ENCODE peak calls at places on chromosomes 4 and X, in six cellular contexts. One of them, this sample, is unnamed.

GRCh38 chr4:44422912-44423311 is 25.7 kb downstream of the KCTD8 start:
- DNase-seq in IMR-90: no peak
- DNase-seq in K562: no peak
- DNase-seq in SK-N-SH: no peak
- DNase-seq in HCT116: no peak
- DNase-seq in mammary epithelial cell: no peak
- DNase-seq in this sample: no peak

GRCh38 chr4:188661502-188661901 is 522.3 kb downstream of the TRIML1 start:
- DNase-seq in IMR-90: peak; percentile 48
- DNase-seq in K562: no peak
- DNase-seq in SK-N-SH: no peak
- DNase-seq in HCT116: no peak
- DNase-seq in mammary epithelial cell: no peak
- DNase-seq in this sample: no peak

GRCh38 chr4:172865103-172865502 is 303.5 kb upstream of the GALNT7 start:
- DNase-seq in IMR-90: no peak
- DNase-seq in K562: no peak
- DNase-seq in SK-N-SH: no peak
- DNase-seq in HCT116: no peak
- DNase-seq in mammary epithelial cell: no peak
- DNase-seq in this sample: no peak

GRCh38 chr4:162969194-162969593 is 197.5 kb downstream of the NAF1 start:
- DNase-seq in IMR-90: no peak
- DNase-seq in K562: no peak
- DNase-seq in SK-N-SH: no peak
- DNase-seq in HCT116: no peak
- DNase-seq in mammary epithelial cell: no peak
- DNase-seq in this sample: no peak

GRCh38 chr4:185457136-185457535 is 14.4 kb downstream of the CCDC110 start:
- DNase-seq in IMR-90: no peak
- DNase-seq in K562: no peak
- DNase-seq in SK-N-SH: no peak
- DNase-seq in HCT116: no peak
- DNase-seq in mammary epithelial cell: no peak
- DNase-seq in this sample: no peak

GRCh38 chr4:11428161-11428700 is 463 bp downstream of the HS3ST1 start:
- DNase-seq in IMR-90: no peak
- DNase-seq in K562: no peak
- DNase-seq in SK-N-SH: no peak
- DNase-seq in HCT116: no peak
- DNase-seq in mammary epithelial cell: no peak
- DNase-seq in this sample: no peak

GRCh38 chr4:151766691-151767090 is 5.9 kb upstream of the GATB start:
- DNase-seq in IMR-90: no peak
- DNase-seq in K562: no peak
- DNase-seq in SK-N-SH: no peak
- DNase-seq in HCT116: peak; percentile 6
- DNase-seq in mammary epithelial cell: peak; percentile 19
- DNase-seq in this sample: no peak

GRCh38 chr4:826508-827208 is 729 bp upstream of the CPLX1 start:
- DNase-seq in IMR-90: no peak
- DNase-seq in K562: peak; percentile 79
- DNase-seq in SK-N-SH: peak; percentile 90
- DNase-seq in HCT116: no peak
- DNase-seq in mammary epithelial cell: no peak
- DNase-seq in this sample: no peak

GRCh38 chr4:152045781-152046571 is 285.2 kb upstream of the GATB start:
- DNase-seq in IMR-90: no peak
- DNase-seq in K562: peak; percentile 39
- DNase-seq in SK-N-SH: no peak
- DNase-seq in HCT116: peak; percentile 59
- DNase-seq in mammary epithelial cell: no peak
- DNase-seq in this sample: no peak

GRCh38 chr4:144658015-144658567 is 12.1 kb downstream of the HHIP start:
- DNase-seq in IMR-90: no peak
- DNase-seq in K562: no peak
- DNase-seq in SK-N-SH: no peak
- DNase-seq in HCT116: no peak
- DNase-seq in mammary epithelial cell: no peak
- DNase-seq in this sample: no peak

GRCh38 chrX:2503591-2504500 is 3.1 kb upstream of the DHRSX start:
- DNase-seq in IMR-90: no peak
- DNase-seq in K562: no peak
- DNase-seq in SK-N-SH: no peak
- DNase-seq in HCT116: no peak
- DNase-seq in mammary epithelial cell: no peak
- DNase-seq in this sample: no peak

GRCh38 chr4:148196168-148196567 is 246.0 kb downstream of the NR3C2 start:
- DNase-seq in IMR-90: no peak
- DNase-seq in K562: no peak
- DNase-seq in SK-N-SH: no peak
- DNase-seq in HCT116: no peak
- DNase-seq in mammary epithelial cell: no peak
- DNase-seq in this sample: no peak

GRCh38 chrX:23844502-23845138 is 61.6 kb downstream of the SAT1 start:
- DNase-seq in IMR-90: peak; percentile 45
- DNase-seq in K562: peak; percentile 11
- DNase-seq in SK-N-SH: peak; percentile 41
- DNase-seq in HCT116: no peak
- DNase-seq in mammary epithelial cell: no peak
- DNase-seq in this sample: no peak

GRCh38 chr4:109557433-109557832 is 2.6 kb upstream of the MCUB start:
- DNase-seq in IMR-90: no peak
- DNase-seq in K562: no peak
- DNase-seq in SK-N-SH: no peak
- DNase-seq in HCT116: no peak
- DNase-seq in mammary epithelial cell: no peak
- DNase-seq in this sample: no peak

GRCh38 chr4:170386974-170387373 is 297.2 kb upstream of the AADAT start:
- DNase-seq in IMR-90: peak; percentile 46
- DNase-seq in K562: no peak
- DNase-seq in SK-N-SH: no peak
- DNase-seq in HCT116: no peak
- DNase-seq in mammary epithelial cell: peak; percentile 40
- DNase-seq in this sample: no peak

GRCh38 chr4:171813195-171813955 is at the start of gene GALNTL6:
- DNase-seq in IMR-90: no peak
- DNase-seq in K562: no peak
- DNase-seq in SK-N-SH: peak; percentile 71
- DNase-seq in HCT116: no peak
- DNase-seq in mammary epithelial cell: peak; percentile 6
- DNase-seq in this sample: no peak

GRCh38 chr4:106481801-106482200 is 113.2 kb upstream of the GIMD1 start:
- DNase-seq in IMR-90: no peak
- DNase-seq in K562: no peak
- DNase-seq in SK-N-SH: no peak
- DNase-seq in HCT116: no peak
- DNase-seq in mammary epithelial cell: no peak
- DNase-seq in this sample: no peak

DNA sequence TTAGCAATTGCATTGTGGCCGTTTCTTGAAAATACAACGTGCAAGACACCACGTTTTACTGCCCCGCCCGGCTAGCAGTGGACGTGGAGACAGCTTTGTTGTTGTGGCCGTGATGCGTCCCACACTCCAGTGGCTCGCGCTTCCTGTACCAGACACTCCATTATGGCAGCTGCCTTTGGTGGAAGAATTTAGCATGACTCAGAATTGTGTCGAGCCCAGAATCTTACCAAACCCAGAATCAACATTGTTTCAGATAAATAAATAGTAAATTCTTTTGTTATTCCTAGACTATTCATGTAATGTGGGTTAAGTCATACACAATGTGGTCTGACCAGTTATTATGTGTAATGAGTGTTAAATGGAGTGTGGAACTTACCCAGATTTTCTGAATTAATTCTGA is 25.3 kb upstream of the S100P start:
- DNase-seq in IMR-90: peak; percentile 80
- DNase-seq in K562: no peak
- DNase-seq in SK-N-SH: no peak
- DNase-seq in HCT116: no peak
- DNase-seq in mammary epithelial cell: peak; percentile 62
- DNase-seq in this sample: no peak
- H3K9ac ChIP-seq in IMR-90: no peak overlapping the region
- H3K9ac ChIP-seq in K562: no peak overlapping the region
- H3K9ac ChIP-seq in SK-N-SH: no peak overlapping the region
- H3K9ac ChIP-seq in HCT116: no peak overlapping the region
- H3K9ac ChIP-seq in mammary epithelial cell: no peak overlapping the region
- H3K9ac ChIP-seq in this sample: no peak overlapping the region

GRCh38 chr4:154164931-154165839 is 326.4 kb downstream of the DCHS2 start:
- DNase-seq in IMR-90: peak; percentile 77
- DNase-seq in K562: no peak
- DNase-seq in SK-N-SH: no peak
- DNase-seq in HCT116: peak; percentile 86
- DNase-seq in mammary epithelial cell: peak; percentile 97
- DNase-seq in this sample: peak; percentile 69
- H3K4me2 ChIP-seq in IMR-90: peak overlapping the region; percentile 25
- H3K4me2 ChIP-seq in K562: no peak overlapping the region
- H3K4me2 ChIP-seq in SK-N-SH: no peak overlapping the region
- H3K4me2 ChIP-seq in HCT116: peak overlapping the region; percentile 45
- H3K4me2 ChIP-seq in mammary epithelial cell: peak overlapping the region; percentile 81
- H3K4me2 ChIP-seq in this sample: peak overlapping the region; percentile 76

GRCh38 chrX:41449615-41450014 is 2.5 kb downstream of the NYX start:
- DNase-seq in IMR-90: peak; percentile 24
- DNase-seq in K562: no peak
- DNase-seq in SK-N-SH: no peak
- DNase-seq in HCT116: no peak
- DNase-seq in mammary epithelial cell: peak; percentile 19
- DNase-seq in this sample: no peak
- H3K9ac ChIP-seq in IMR-90: no peak overlapping the region
- H3K9ac ChIP-seq in K562: no peak overlapping the region
- H3K9ac ChIP-seq in SK-N-SH: no peak overlapping the region
- H3K9ac ChIP-seq in HCT116: no peak overlapping the region
- H3K9ac ChIP-seq in mammary epithelial cell: peak overlapping the region; percentile 1
- H3K9ac ChIP-seq in this sample: no peak overlapping the region

DNA sequence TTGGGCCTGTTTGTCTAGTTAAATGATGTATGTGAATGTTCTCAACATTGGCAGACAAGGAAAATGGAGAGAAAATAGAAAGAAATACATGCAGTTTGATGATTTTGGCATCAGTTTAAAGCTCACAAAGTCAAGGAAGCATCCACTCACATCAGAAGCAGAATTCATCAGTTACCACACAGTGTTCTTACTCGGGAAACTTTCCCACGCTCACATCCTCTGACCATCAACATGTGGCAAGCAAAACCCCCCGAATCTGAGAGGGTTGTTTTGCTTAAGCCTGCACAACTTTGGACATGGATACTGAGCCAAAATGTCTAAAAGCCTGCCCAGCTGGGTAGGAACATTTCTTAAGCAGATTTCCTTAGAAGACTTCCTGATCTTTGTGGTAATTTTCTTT is 407.6 kb downstream of the ANKRD50 start:
- DNase-seq in IMR-90: no peak
- DNase-seq in K562: no peak
- DNase-seq in SK-N-SH: no peak
- DNase-seq in HCT116: no peak
- DNase-seq in mammary epithelial cell: no peak
- DNase-seq in this sample: no peak
- H3K4me2 ChIP-seq in IMR-90: no peak overlapping the region
- H3K4me2 ChIP-seq in K562: no peak overlapping the region
- H3K4me2 ChIP-seq in SK-N-SH: no peak overlapping the region
- H3K4me2 ChIP-seq in HCT116: no peak overlapping the region
- H3K4me2 ChIP-seq in mammary epithelial cell: no peak overlapping the region
- H3K4me2 ChIP-seq in this sample: no peak overlapping the region

DNA sequence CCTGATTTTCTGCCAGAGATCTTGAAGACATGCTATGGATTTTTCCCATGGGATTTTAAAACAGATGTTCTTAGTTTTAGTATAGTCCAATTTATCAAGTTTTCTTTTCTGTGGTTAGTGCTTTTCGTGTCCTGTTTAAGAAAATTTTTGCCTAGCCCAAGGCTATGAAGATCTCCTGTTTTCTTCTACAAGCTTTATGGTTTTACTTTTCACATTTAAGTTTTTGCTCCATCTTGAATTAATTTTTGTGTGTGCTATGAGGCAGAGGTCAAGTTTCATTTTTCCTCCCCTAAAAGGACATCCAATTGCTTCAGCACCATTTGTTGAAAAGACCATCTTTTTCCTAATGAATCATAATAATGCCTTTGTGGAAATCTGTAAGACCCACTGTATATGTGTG is 65.6 kb downstream of the POLR2B start:
- DNase-seq in IMR-90: peak; percentile 55
- DNase-seq in K562: no peak
- DNase-seq in SK-N-SH: no peak
- DNase-seq in HCT116: no peak
- DNase-seq in mammary epithelial cell: no peak
- DNase-seq in this sample: no peak
- H3K9ac ChIP-seq in IMR-90: peak overlapping the region; percentile 53
- H3K9ac ChIP-seq in K562: no peak overlapping the region
- H3K9ac ChIP-seq in SK-N-SH: no peak overlapping the region
- H3K9ac ChIP-seq in HCT116: no peak overlapping the region
- H3K9ac ChIP-seq in mammary epithelial cell: no peak overlapping the region
- H3K9ac ChIP-seq in this sample: no peak overlapping the region

GRCh38 chrX:124346064-124346876 is at the start of gene SH2D1A:
- DNase-seq in IMR-90: no peak
- DNase-seq in K562: no peak
- DNase-seq in SK-N-SH: no peak
- DNase-seq in HCT116: no peak
- DNase-seq in mammary epithelial cell: no peak
- DNase-seq in this sample: no peak

GRCh38 chrX:124347242-124347641 is 879 bp downstream of the SH2D1A start:
- DNase-seq in IMR-90: no peak
- DNase-seq in K562: no peak
- DNase-seq in SK-N-SH: no peak
- DNase-seq in HCT116: no peak
- DNase-seq in mammary epithelial cell: peak; percentile 56
- DNase-seq in this sample: no peak

GRCh38 chrX:124349054-124349453 is 2.7 kb downstream of the SH2D1A start:
- DNase-seq in IMR-90: no peak
- DNase-seq in K562: no peak
- DNase-seq in SK-N-SH: no peak
- DNase-seq in HCT116: no peak
- DNase-seq in mammary epithelial cell: no peak
- DNase-seq in this sample: no peak

GRCh38 chrX:124348152-124348551 is 1.8 kb downstream of the SH2D1A start:
- DNase-seq in IMR-90: no peak
- DNase-seq in K562: peak; percentile 9
- DNase-seq in SK-N-SH: no peak
- DNase-seq in HCT116: no peak
- DNase-seq in mammary epithelial cell: peak; percentile 21
- DNase-seq in this sample: no peak

DNA sequence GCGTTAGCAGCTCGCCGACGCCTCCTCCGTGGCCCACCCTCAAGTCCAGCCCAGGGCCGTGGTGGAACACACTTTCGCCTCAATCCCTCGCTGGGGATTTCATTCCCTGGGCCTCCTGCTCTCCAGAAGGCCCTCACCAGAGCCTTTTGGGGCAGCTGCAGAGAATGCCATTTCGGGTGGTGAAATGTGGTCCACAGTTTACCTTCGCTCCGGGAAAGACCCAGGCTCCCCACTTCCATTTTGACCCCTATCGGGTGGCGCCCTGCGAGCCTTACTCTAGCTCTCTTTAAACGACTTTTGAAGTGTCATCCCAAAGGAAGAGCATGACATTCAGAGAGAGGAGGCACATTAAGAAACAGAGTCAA is 496 bp downstream of the SH2D1A start:
- DNase-seq in IMR-90: no peak
- DNase-seq in K562: no peak
- DNase-seq in SK-N-SH: no peak
- DNase-seq in HCT116: no peak
- DNase-seq in mammary epithelial cell: no peak
- DNase-seq in this sample: no peak
- H3K4me2 ChIP-seq in IMR-90: no peak overlapping the region
- H3K4me2 ChIP-seq in K562: no peak overlapping the region
- H3K4me2 ChIP-seq in SK-N-SH: no peak overlapping the region
- H3K4me2 ChIP-seq in HCT116: no peak overlapping the region
- H3K4me2 ChIP-seq in mammary epithelial cell: no peak overlapping the region
- H3K4me2 ChIP-seq in this sample: no peak overlapping the region

This sample was measured in keratinocyte.